ENCODE peak calls at places on chromosomes 6 and 20, in six cellular contexts. M, F, I, H, P and X are unnamed samples.

GRCh38 chr20:35009665-35010328 is 54.1 kb downstream of the MYH7B start:
- DNase-seq in F (no peak), I (no peak), H (no peak), M (no peak), P (no peak), X (no peak)

GRCh38 chr6:149446791-149447376 is 37.9 kb downstream of the ZC3H12D start:
- DNase-seq in P (no peak), I (no peak), F (no peak), H (no peak), M (no peak), X (no peak)

GRCh38 chr6:139522471-139523220 is 148.2 kb upstream of the CITED2 start:
- DNase-seq in F (no peak), H (no peak), P (no peak), M (no peak), I (no peak), X (no peak)

GRCh38 chr6:138862491-138862890 is 66.6 kb downstream of the ECT2L start:
- DNase-seq in P (no peak), H (no peak), F (no peak), M (no peak), I (no peak), X (no peak)

GRCh38 chr6:35063701-35064507 is 77.2 kb downstream of the TCP11 start:
- DNase-seq in F (no peak), P (no peak), M (no peak), H (no peak), I (no peak), X (no peak)

GRCh38 chr6:104418125-104418524 is 441.6 kb downstream of the HACE1 start:
- DNase-seq in M (peak; percentile 78), P (no peak), I (no peak), H (no peak), F (no peak), X (peak; percentile 9)

GRCh38 chr20:35317416-35317815 is 25.2 kb upstream of the FAM83C start:
- DNase-seq in P (no peak), M (no peak), I (no peak), F (no peak), H (no peak), X (no peak)

GRCh38 chr6:166162599-166163342 is 4.9 kb downstream of the TBXT start:
- DNase-seq in I (no peak), M (no peak), H (peak; percentile 62), F (no peak), P (no peak), X (peak; percentile 80)

GRCh38 chr6:109308018-109308492 is 74.2 kb downstream of the CD164 start:
- DNase-seq in P (peak; percentile 27), M (peak; percentile 85), H (no peak), I (no peak), F (peak; percentile 64), X (peak; percentile 64)

GRCh38 chr6:52389626-52390360 is 27.8 kb downstream of the PAQR8 start:
- DNase-seq in H (peak; percentile 58), M (peak; percentile 40), P (no peak), I (no peak), F (peak; percentile 2), X (peak; percentile 77)

GRCh38 chr20:10686356-10687169 is 12.8 kb upstream of the JAG1 start:
- DNase-seq in M (no peak), F (no peak), P (no peak), H (no peak), I (no peak), X (no peak)

GRCh38 chr6:123641497-123641896 is 4.7 kb upstream of the TRDN start:
- DNase-seq in H (no peak), I (no peak), P (no peak), F (no peak), M (no peak), X (no peak)

GRCh38 chr20:24490598-24490997 is 21.2 kb downstream of the SYNDIG1 start:
- DNase-seq in I (no peak), P (no peak), F (no peak), H (no peak), M (no peak), X (no peak)

GRCh38 chr6:163983601-163984445 is 569.3 kb downstream of the QKI start:
- DNase-seq in H (no peak), I (no peak), M (no peak), F (no peak), P (no peak), X (no peak)

GRCh38 chr6:80769101-80769500 is 662.6 kb downstream of the BCKDHB start:
- DNase-seq in M (no peak), I (no peak), F (no peak), P (no peak), H (no peak), X (no peak)

GRCh38 chr6:160041608-160042007 is 72.7 kb downstream of the IGF2R start:
- DNase-seq in P (no peak), M (no peak), I (no peak), F (no peak), H (no peak), X (no peak)

GRCh38 chr6:156617376-156617775 is 159.8 kb upstream of the ARID1B start:
- DNase-seq in M (no peak), I (no peak), P (no peak), F (peak; percentile 9), H (no peak), X (no peak)

GRCh38 chr6:95846652-95847051 is 169.1 kb upstream of the FUT9 start:
- DNase-seq in H (no peak), F (no peak), I (no peak), M (no peak), P (no peak), X (no peak)

GRCh38 chr6:146354451-146354850 is 189.2 kb upstream of the RAB32 start:
- DNase-seq in P (no peak), I (no peak), M (no peak), H (no peak), F (peak; percentile 18), X (no peak)

GRCh38 chr20:31710423-31711250 is 12.0 kb downstream of the BCL2L1 start:
- DNase-seq in M (no peak), F (no peak), P (no peak), H (no peak), I (no peak), X (no peak)

GRCh38 chr20:25372584-25373336 is 17.9 kb downstream of the ABHD12 start:
- DNase-seq in I (no peak), M (peak; percentile 37), F (peak; percentile 40), P (no peak), H (no peak), X (peak; percentile 16)

GRCh38 chr6:30646450-30647038 is 389 bp upstream of the C6orf136 start:
- DNase-seq in I (no peak), M (no peak), P (peak; percentile 54), H (no peak), F (no peak), X (peak; percentile 97)

GRCh38 chr20:37676440-37676839 is 17.4 kb upstream of the CTNNBL1 start:
- DNase-seq in M (no peak), H (no peak), F (no peak), P (no peak), I (no peak), X (no peak)

GRCh38 chr6:151869787-151870186 is 62.3 kb downstream of the ESR1 start:
- DNase-seq in H (no peak), P (no peak), M (no peak), I (no peak), F (no peak), X (no peak)

GRCh38 chr6:88359530-88360202 is 193.5 kb upstream of the CNR1 start:
- DNase-seq in H (no peak), F (no peak), P (no peak), M (peak; percentile 5), I (no peak), X (no peak)
- TF ChIP-seq CTCF in H (no peak), F (no peak), P (peak; percentile 6), M (no peak), I (no peak), X (no peak)

DNA sequence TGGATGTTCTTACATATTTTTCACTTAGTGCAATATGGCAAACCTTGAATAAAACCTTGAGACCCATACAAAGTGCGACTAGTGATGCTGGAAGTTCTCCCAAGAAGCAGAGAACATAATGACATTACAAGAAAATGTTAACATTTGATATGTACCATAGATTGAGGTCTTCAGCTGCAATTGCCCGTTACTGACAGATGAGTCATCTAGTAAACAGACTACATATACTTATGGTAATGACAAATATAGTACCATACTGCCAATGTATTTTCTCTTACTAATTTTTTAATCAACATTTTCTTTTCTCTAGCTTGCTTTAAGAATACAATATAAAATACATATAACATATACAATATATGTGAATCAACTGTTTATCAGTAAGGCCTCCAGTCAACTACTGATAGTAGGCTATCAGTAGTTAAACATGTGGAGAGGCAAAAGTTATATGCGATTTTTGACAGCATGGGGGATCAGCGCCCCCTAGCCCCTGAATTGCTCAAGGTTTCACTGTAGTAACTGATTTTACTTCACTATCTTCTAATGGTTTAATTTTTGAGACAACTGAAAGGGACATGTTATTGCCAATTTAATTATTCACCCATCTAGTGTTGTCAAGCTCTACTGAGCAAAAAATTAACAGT is 166.7 kb upstream of the ADGRB3 start:
- DNase-seq in P (no peak), F (no peak), H (no peak), I (no peak), M (peak; percentile 38), X (peak; percentile 2)
- TF ChIP-seq CTCF in P (peak; percentile 49), F (no peak), H (no peak), I (no peak), M (peak; percentile 59), X (no peak)

GRCh38 chr20:33914871-33915270 is 78.8 kb upstream of the RALY start:
- DNase-seq in F (peak; percentile 24), M (no peak), H (peak; percentile 37), P (peak; percentile 20), I (no peak), X (peak; percentile 70)
- TF ChIP-seq CTCF in F (no peak), M (no peak), H (no peak), P (no peak), I (no peak), X (no peak)

GRCh38 chr6:26563488-26563887 is 25.3 kb downstream of the HMGN4 start:
- DNase-seq in I (no peak), F (no peak), M (no peak), H (no peak), P (no peak), X (no peak)

GRCh38 chr6:26571592-26572296 is 25.0 kb upstream of the ABT1 start:
- DNase-seq in H (peak; percentile 50), I (no peak), F (peak; percentile 90), M (peak; percentile 91), P (peak; percentile 98), X (peak; percentile 66)

GRCh38 chr6:26569433-26569764 is 27.4 kb upstream of the ABT1 start:
- DNase-seq in F (no peak), H (no peak), P (no peak), M (no peak), I (no peak), X (no peak)

GRCh38 chr6:26570027-26570809 is 26.5 kb upstream of the ABT1 start:
- DNase-seq in H (no peak), P (no peak), M (no peak), F (no peak), I (no peak), X (no peak)

GRCh38 chr6:26568601-26569432 is 27.9 kb upstream of the ABT1 start:
- DNase-seq in H (peak; percentile 86), I (peak; percentile 98), M (peak; percentile 92), P (peak; percentile 99), F (peak; percentile 93), X (peak; percentile 95)
- TF ChIP-seq CTCF in H (peak; percentile 48), I (no peak), M (peak; percentile 5), P (peak; percentile 82), F (peak; percentile 41), X (peak; percentile 43)

GRCh38 chr6:127641905-127642304 is 64.9 kb downstream of the C6orf58 start:
- DNase-seq in H (peak; percentile 12), P (peak; percentile 28), M (peak; percentile 49), F (peak; percentile 39), I (no peak), X (peak; percentile 6)
- TF ChIP-seq CTCF in H (peak; percentile 42), P (peak; percentile 80), M (peak; percentile 81), F (peak; percentile 63), I (no peak), X (peak; percentile 44)

GRCh38 chr20:47735412-47736400 is 49.6 kb downstream of the SULF2 start:
- DNase-seq in M (peak; percentile 97), F (no peak), I (no peak), P (no peak), H (no peak), X (no peak)
- TF ChIP-seq CTCF in M (no peak), F (no peak), I (no peak), P (no peak), H (no peak), X (no peak)